ENCODE peak calls at places on chromosome 7, in five cellular contexts. N, C, Y, J and H are unnamed samples.
A peak's percentile ranks its signal among the peaks of the same experiment; 100 is the strongest.

GRCh38 chr7:373818-374705 is 84.1 kb downstream of the FOXL3 start:
- DNase-seq in Y (no peak), J (no peak), C (peak; percentile 42), N (no peak), H (no peak)

GRCh38 chr7:2399848-2400587 is 3.4 kb upstream of the CHST12 start:
- DNase-seq in C (peak; percentile 72), Y (peak; percentile 95), N (peak; percentile 76), J (no peak), H (no peak)

GRCh38 chr7:46945328-46945727 is 636.6 kb downstream of the TNS3 start:
- DNase-seq in C (no peak), J (no peak), N (no peak), Y (no peak), H (no peak)

GRCh38 chr7:44801890-44802289 is 5.4 kb downstream of the PPIA start:
- DNase-seq in C (no peak), N (no peak), J (no peak), Y (peak; percentile 37), H (no peak)

GRCh38 chr7:117458977-117459583 is 20.7 kb upstream of the CFTR start:
- DNase-seq in Y (peak; percentile 44), N (peak; percentile 18), J (peak; percentile 38), C (peak; percentile 21), H (no peak)

GRCh38 chr7:67018940-67019339 is 22.3 kb downstream of the TYW1 start:
- DNase-seq in N (no peak), C (no peak), J (no peak), Y (no peak), H (no peak)

GRCh38 chr7:110168010-110168409 is 922.9 kb upstream of the LRRN3 start:
- DNase-seq in Y (no peak), N (no peak), J (no peak), C (no peak), H (no peak)

GRCh38 chr7:28847681-28848080 is 110.4 kb downstream of the TRIL start:
- DNase-seq in C (no peak), N (no peak), Y (no peak), J (no peak), H (no peak)

GRCh38 chr7:131072505-131073091 is 255.1 kb upstream of the MKLN1 start:
- DNase-seq in C (no peak), Y (peak; percentile 34), N (no peak), J (peak; percentile 45), H (no peak)

GRCh38 chr7:149813254-149814035 is 24.7 kb upstream of the ZNF862 start:
- DNase-seq in J (no peak), Y (no peak), C (no peak), N (no peak), H (no peak)

GRCh38 chr7:79175390-79175789 is 278.1 kb downstream of the MAGI2 start:
- DNase-seq in J (no peak), C (no peak), Y (no peak), N (no peak), H (no peak)

GRCh38 chr7:149772821-149773425 is 465 bp downstream of the ZNF467 start:
- DNase-seq in J (peak; percentile 82), Y (no peak), C (no peak), N (no peak), H (no peak)

GRCh38 chr7:98423043-98423442 is 22.2 kb upstream of the BAIAP2L1 start:
- DNase-seq in C (peak; percentile 41), J (peak; percentile 41), Y (peak; percentile 30), N (peak; percentile 36), H (no peak)

GRCh38 chr7:66185680-66186187 is 19.4 kb upstream of the TPST1 start:
- DNase-seq in C (no peak), N (no peak), Y (no peak), J (no peak), H (no peak)

GRCh38 chr7:47945261-47946015 is 2.8 kb downstream of the PKD1L1 start:
- DNase-seq in C (peak; percentile 74), J (peak; percentile 45), Y (peak; percentile 62), N (peak; percentile 57), H (no peak)

GRCh38 chr7:2508327-2509231 is 11.0 kb upstream of the LFNG start:
- DNase-seq in Y (peak; percentile 32), N (no peak), J (peak; percentile 62), C (no peak), H (no peak)

GRCh38 chr7:138753611-138754010 is 44.2 kb upstream of the TMEM213 start:
- DNase-seq in N (no peak), J (no peak), Y (no peak), C (no peak), H (no peak)

GRCh38 chr7:151010307-151011096 is 13.8 kb downstream of the ATG9B start:
- DNase-seq in N (no peak), Y (peak; percentile 23), J (peak; percentile 69), C (no peak), H (no peak)

GRCh38 chr7:114405427-114405826 is 9.2 kb upstream of the FOXP2 start:
- DNase-seq in N (peak; percentile 30), Y (no peak), C (no peak), J (no peak), H (no peak)

GRCh38 chr7:158617737-158618128 is 30.1 kb upstream of the PTPRN2 start:
- DNase-seq in N (no peak), J (no peak), C (no peak), Y (peak; percentile 51), H (no peak)

GRCh38 chr7:82578430-82578829 is 134.9 kb upstream of the CACNA2D1 start:
- DNase-seq in J (no peak), N (no peak), Y (peak; percentile 24), C (no peak), H (no peak)

DNA sequence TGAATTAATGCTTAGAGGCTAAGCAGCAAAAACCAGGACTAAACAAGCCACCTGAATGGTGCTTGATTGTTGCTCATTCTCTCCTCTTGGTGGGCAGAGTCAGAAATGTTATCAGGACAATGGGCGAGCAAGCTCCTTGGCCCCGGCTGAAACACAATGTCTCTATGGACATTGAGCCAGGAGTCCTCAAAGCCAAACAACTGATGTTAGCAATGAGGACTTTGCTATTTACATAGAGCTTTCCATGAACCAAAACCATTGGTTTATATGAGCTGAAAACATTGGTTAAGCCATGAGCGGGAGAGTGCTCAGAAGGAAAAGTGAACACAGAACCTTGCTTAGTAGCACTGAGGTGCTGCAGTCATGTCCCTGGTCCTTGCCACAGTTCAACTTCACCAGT is 21.5 kb upstream of the NPVF start:
- DNase-seq in N (peak; percentile 71), Y (no peak), J (no peak), C (no peak), H (no peak)
- TF ChIP-seq MXI1 in N (no peak), Y (no peak), J (no peak), C (no peak), H (no peak)

GRCh38 chr7:103521917-103522316 is 75.9 kb upstream of the SLC26A5 start:
- DNase-seq in C (no peak), J (no peak), N (no peak), Y (no peak), H (no peak)
- TF ChIP-seq MXI1 in C (no peak), J (no peak), N (no peak), Y (no peak), H (no peak)

GRCh38 chr7:100435401-100436304 is 644 bp downstream of the PPP1R35 start:
- DNase-seq in C (peak; percentile 81), J (peak; percentile 82), Y (no peak), N (no peak), H (no peak)
- TF ChIP-seq MXI1 in C (peak; percentile 53), J (no peak), Y (no peak), N (no peak), H (peak; percentile 27)

GRCh38 chr7:91137447-91137846 is 126.8 kb upstream of the FZD1 start:
- DNase-seq in J (no peak), N (no peak), C (no peak), Y (no peak), H (no peak)
- TF ChIP-seq MXI1 in J (no peak), N (no peak), C (no peak), Y (no peak), H (no peak)

GRCh38 chr7:108614903-108615302 is 45.2 kb downstream of the DNAJB9 start:
- DNase-seq in Y (no peak), C (no peak), N (no peak), J (no peak), H (no peak)

GRCh38 chr7:108613949-108614381 is 44.3 kb downstream of the DNAJB9 start:
- DNase-seq in N (peak; percentile 32), J (no peak), Y (no peak), C (no peak), H (no peak)

GRCh38 chr7:108613147-108613948 is 43.7 kb downstream of the DNAJB9 start:
- DNase-seq in J (peak; percentile 75), C (peak; percentile 35), N (peak; percentile 32), Y (peak; percentile 25), H (no peak)

GRCh38 chr7:108609643-108610042 is 40.0 kb downstream of the DNAJB9 start:
- DNase-seq in N (no peak), Y (no peak), J (no peak), C (no peak), H (no peak)

GRCh38 chr7:108611268-108611667 is 41.6 kb downstream of the DNAJB9 start:
- DNase-seq in N (no peak), C (no peak), J (no peak), Y (no peak), H (no peak)
- TF ChIP-seq MXI1 in N (no peak), C (no peak), J (no peak), Y (no peak), H (no peak)